ENCODE peak calls at places on chromosomes 16 and 17, in six cellular contexts. F is SK-N-MC, K is neural progenitor cell, G is T-helper 2 cell, C is epithelial cell of prostate, O is GM13976. M is an unnamed sample.

GRCh38 chr17:68089881-68090280 is 54.3 kb downstream of the KPNA2 start:
- DNase-seq in F (no peak), K (no peak), G (no peak), C (no peak), O (peak), M (no peak)

GRCh38 chr16:61579195-61579594 is 457.0 kb downstream of the CDH8 start:
- DNase-seq in F (no peak), K (no peak), G (no peak), C (no peak), O (no peak), M (no peak)

GRCh38 chr17:30812218-30813177 is 12.0 kb downstream of the CRLF3 start:
- DNase-seq in F (no peak), K (no peak), G (no peak), C (peak), O (no peak), M (no peak)

GRCh38 chr17:64254755-64255154 is 8.3 kb downstream of the TEX2 start:
- DNase-seq in F (no peak), K (no peak), G (no peak), C (no peak), O (no peak), M (no peak)

GRCh38 chr16:76963614-76964315 is 227.2 kb upstream of the MON1B start:
- DNase-seq in F (no peak), K (no peak), G (no peak), C (no peak), O (no peak), M (no peak)

GRCh38 chr17:13597723-13598347 is 3.9 kb downstream of the HS3ST3A1 start:
- DNase-seq in F (no peak), K (peak), G (peak), C (no peak), O (peak), M (peak)

GRCh38 chr17:38620551-38621277 is 15.0 kb upstream of the SRCIN1 start:
- DNase-seq in F (no peak), K (no peak), G (no peak), C (no peak), O (no peak), M (no peak)

GRCh38 chr16:49491736-49492089 is 118.1 kb downstream of the C16orf78 start:
- DNase-seq in F (no peak), K (peak), G (no peak), C (no peak), O (no peak), M (peak)

GRCh38 chr16:56289412-56289811 is 98.1 kb downstream of the GNAO1 start:
- DNase-seq in F (no peak), K (no peak), G (no peak), C (no peak), O (no peak), M (no peak)

M was measured in nephron progenitor cell.